ENCODE peak calls at places on chromosomes 5 and 9, in nine cellular contexts. R is hypothalamus, N is activated gamma-delta T cell treated with Interleukin-2 at 50 U/mL for 16 hours, A is left lobe of liver, B is progenitor cell of endocrine pancreas, S is BE2C, Q is GM04504, Y is cardiac muscle cell, D is T-helper 2 cell. O is an unnamed sample.

GRCh38 chr9:109730228-109730627 is 49.8 kb upstream of the PALM2AKAP2 start:
- DNase-seq in B (no peak), N (no peak), Q (no peak), S (no peak), A (peak), R (no peak), D (no peak), Y (peak), O (no peak)

GRCh38 chr9:136860529-136860928 is 5.6 kb downstream of the EDF1 start:
- DNase-seq in N (no peak), Q (no peak), A (peak), B (no peak), Y (no peak), S (peak), R (no peak), D (no peak), O (no peak)

GRCh38 chr5:15577132-15577531 is 77.2 kb downstream of the FBXL7 start:
- DNase-seq in S (peak), Q (no peak), R (no peak), D (no peak), B (no peak), N (no peak), A (no peak), Y (no peak), O (no peak)

GRCh38 chr9:95025213-95026170 is 292.0 kb downstream of the FANCC start:
- DNase-seq in S (peak), A (peak), B (no peak), Y (peak), D (no peak), Q (peak), N (no peak), R (peak), O (peak)

GRCh38 chr5:135880278-135880677 is 15.4 kb downstream of the IL9 start:
- DNase-seq in Y (no peak), Q (no peak), S (no peak), A (peak), B (no peak), D (peak), N (no peak), R (no peak), O (peak)

GRCh38 chr9:127154390-127155191 is 32.2 kb upstream of the ANGPTL2 start:
- DNase-seq in Q (peak), R (peak), B (no peak), S (no peak), A (peak), N (no peak), D (peak), Y (peak), O (no peak)

GRCh38 chr9:123622696-123623095 is 266.7 kb downstream of the CRB2 start:
- DNase-seq in Y (no peak), N (no peak), D (no peak), B (no peak), S (no peak), A (no peak), R (no peak), Q (no peak), O (no peak)

GRCh38 chr5:176868731-176869130 is 30.4 kb downstream of the HK3 start:
- DNase-seq in Q (no peak), N (no peak), R (no peak), S (no peak), B (no peak), A (no peak), D (no peak), Y (no peak), O (no peak)

GRCh38 chr5:150399158-150400019 is 13.3 kb downstream of the CD74 start:
- DNase-seq in A (no peak), N (no peak), S (no peak), R (no peak), Y (peak), Q (no peak), D (no peak), B (no peak), O (no peak)

GRCh38 chr5:157710887-157711286 is 20.3 kb upstream of the THG1L start:
- DNase-seq in Q (peak), A (no peak), N (no peak), S (no peak), B (no peak), D (peak), Y (peak), R (no peak), O (no peak)

GRCh38 chr9:5863092-5863746 is 27.5 kb upstream of the MLANA start:
- DNase-seq in Y (no peak), Q (no peak), A (peak), R (no peak), S (no peak), B (no peak), N (no peak), D (no peak), O (no peak)

GRCh38 chr5:85533324-85533723 is 1084.4 kb upstream of the COX7C start:
- DNase-seq in R (no peak), N (no peak), S (no peak), D (no peak), Y (no peak), Q (no peak), A (peak), B (no peak), O (no peak)

GRCh38 chr9:136077491-136077890 is 17.6 kb downstream of the NACC2 start:
- DNase-seq in Y (no peak), A (no peak), D (no peak), B (no peak), N (no peak), Q (no peak), S (no peak), R (no peak), O (no peak)

GRCh38 chr5:67815455-67816391 is 399.8 kb upstream of the PIK3R1 start:
- DNase-seq in D (no peak), Q (no peak), A (peak), N (no peak), S (no peak), Y (peak), R (no peak), B (no peak), O (no peak)

GRCh38 chr9:20854444-20854843 is 170.4 kb downstream of the FOCAD start:
- DNase-seq in Q (no peak), D (no peak), B (no peak), N (no peak), A (no peak), S (no peak), R (no peak), Y (no peak), O (no peak)

GRCh38 chr5:32805966-32806626 is 95.0 kb downstream of the NPR3 start:
- DNase-seq in Y (peak), Q (peak), A (no peak), R (no peak), D (no peak), B (no peak), S (no peak), N (no peak), O (no peak)

GRCh38 chr5:133868946-133869674 is 99.3 kb downstream of the C5orf15 start:
- DNase-seq in N (peak), R (peak), Y (peak), B (peak), D (peak), Q (peak), S (peak), A (peak), O (peak)

GRCh38 chr9:22216730-22217160 is 207.6 kb upstream of the CDKN2B start:
- DNase-seq in Y (peak), N (no peak), B (no peak), A (no peak), Q (peak), S (no peak), R (no peak), D (no peak), O (no peak)